ENCODE peak calls at places on chromosomes 13 and 19, in four cellular contexts. One of them, this sample, is unnamed.

GRCh38 chr13:29573190-29573589 is 22.3 kb downstream of the SLC7A1 start:
- DNase-seq in OCI-LY7: peak
- DNase-seq in stomach: peak
- DNase-seq in sigmoid colon: peak
- DNase-seq in this sample: no peak

GRCh38 chr19:29445246-29445645 is 80.5 kb upstream of the VSTM2B start:
- DNase-seq in sigmoid colon: no peak
- DNase-seq in OCI-LY7: no peak
- DNase-seq in stomach: no peak
- DNase-seq in this sample: no peak

GRCh38 chr13:44843403-44843802 is 145.9 kb downstream of the NUFIP1 start:
- DNase-seq in stomach: no peak
- DNase-seq in sigmoid colon: no peak
- DNase-seq in OCI-LY7: no peak
- DNase-seq in this sample: no peak

GRCh38 chr13:105008606-105009005 is 1526.9 kb downstream of the EFNB2 start:
- DNase-seq in OCI-LY7: no peak
- DNase-seq in stomach: no peak
- DNase-seq in sigmoid colon: no peak
- DNase-seq in this sample: no peak

GRCh38 chr13:47256618-47257017 is 359.8 kb upstream of the HTR2A start:
- DNase-seq in stomach: no peak
- DNase-seq in sigmoid colon: no peak
- DNase-seq in OCI-LY7: no peak
- DNase-seq in this sample: no peak

GRCh38 chr19:8487137-8487851 is 15.1 kb downstream of the PRAM1 start:
- DNase-seq in sigmoid colon: no peak
- DNase-seq in stomach: no peak
- DNase-seq in OCI-LY7: no peak
- DNase-seq in this sample: no peak

GRCh38 chr13:50981686-50982085 is 72.1 kb downstream of the RNASEH2B start:
- DNase-seq in sigmoid colon: no peak
- DNase-seq in OCI-LY7: no peak
- DNase-seq in stomach: no peak
- DNase-seq in this sample: no peak

GRCh38 chr13:36026556-36026955 is 104.6 kb downstream of the DCLK1 start:
- DNase-seq in OCI-LY7: no peak
- DNase-seq in sigmoid colon: no peak
- DNase-seq in stomach: no peak
- DNase-seq in this sample: no peak

GRCh38 chr13:77002590-77003190 is 10.8 kb downstream of the CLN5 start:
- DNase-seq in OCI-LY7: peak
- DNase-seq in stomach: no peak
- DNase-seq in sigmoid colon: no peak
- DNase-seq in this sample: no peak

GRCh38 chr19:37966211-37967072 is 59.4 kb downstream of the SIPA1L3 start:
- DNase-seq in stomach: no peak
- DNase-seq in sigmoid colon: no peak
- DNase-seq in OCI-LY7: no peak
- DNase-seq in this sample: no peak

GRCh38 chr13:20241593-20241992 is 9.5 kb upstream of the GJB6 start:
- DNase-seq in OCI-LY7: no peak
- DNase-seq in stomach: no peak
- DNase-seq in sigmoid colon: no peak
- DNase-seq in this sample: no peak

GRCh38 chr19:55559684-55560083 is 14.3 kb upstream of the SBK3 start:
- DNase-seq in stomach: no peak
- DNase-seq in OCI-LY7: no peak
- DNase-seq in sigmoid colon: no peak
- DNase-seq in this sample: no peak

GRCh38 chr13:20118268-20119140 is 42.3 kb downstream of the GJA3 start:
- DNase-seq in OCI-LY7: no peak
- DNase-seq in stomach: peak
- DNase-seq in sigmoid colon: peak
- DNase-seq in this sample: no peak

GRCh38 chr13:46926856-46927625 is 30.2 kb upstream of the HTR2A start:
- DNase-seq in OCI-LY7: no peak
- DNase-seq in stomach: no peak
- DNase-seq in sigmoid colon: no peak
- DNase-seq in this sample: no peak

GRCh38 chr13:102402292-102402691 is 444 bp upstream of the FGF14 start:
- DNase-seq in sigmoid colon: peak
- DNase-seq in OCI-LY7: no peak
- DNase-seq in stomach: no peak
- DNase-seq in this sample: peak

GRCh38 chr13:44299544-44299943 is 74.1 kb upstream of the SERP2 start:
- DNase-seq in OCI-LY7: no peak
- DNase-seq in stomach: no peak
- DNase-seq in sigmoid colon: no peak
- DNase-seq in this sample: no peak

GRCh38 chr19:4843647-4843965 is 12.1 kb upstream of the TICAM1 start:
- DNase-seq in stomach: no peak
- DNase-seq in sigmoid colon: no peak
- DNase-seq in OCI-LY7: no peak
- DNase-seq in this sample: no peak

GRCh38 chr19:12642506-12642905 is 24.0 kb downstream of the MAN2B1 start:
- DNase-seq in stomach: no peak
- DNase-seq in sigmoid colon: no peak
- DNase-seq in OCI-LY7: no peak
- DNase-seq in this sample: no peak

GRCh38 chr19:36254848-36255247 is 39.9 kb downstream of the ZNF146 start:
- DNase-seq in sigmoid colon: no peak
- DNase-seq in OCI-LY7: no peak
- DNase-seq in stomach: no peak
- DNase-seq in this sample: no peak

GRCh38 chr19:3783660-3784584 is 2.3 kb downstream of the MATK start:
- DNase-seq in stomach: no peak
- DNase-seq in sigmoid colon: no peak
- DNase-seq in OCI-LY7: no peak
- DNase-seq in this sample: no peak

GRCh38 chr13:84418041-84418440 is 535.8 kb upstream of the SLITRK1 start:
- DNase-seq in sigmoid colon: no peak
- DNase-seq in stomach: no peak
- DNase-seq in OCI-LY7: no peak
- DNase-seq in this sample: no peak

GRCh38 chr13:97423300-97424045 is 10.5 kb upstream of the RAP2A start:
- DNase-seq in sigmoid colon: no peak
- DNase-seq in stomach: no peak
- DNase-seq in OCI-LY7: no peak
- DNase-seq in this sample: no peak

GRCh38 chr13:91722267-91722884 is 324.0 kb downstream of the GPC5 start:
- DNase-seq in OCI-LY7: peak
- DNase-seq in sigmoid colon: no peak
- DNase-seq in stomach: no peak
- DNase-seq in this sample: no peak

GRCh38 chr19:3625996-3626472 is 556 bp downstream of the CACTIN start:
- DNase-seq in stomach: no peak
- DNase-seq in OCI-LY7: no peak
- DNase-seq in sigmoid colon: no peak
- DNase-seq in this sample: no peak

GRCh38 chr13:110334841-110335490 is 27.9 kb downstream of the COL4A2 start:
- DNase-seq in stomach: no peak
- DNase-seq in sigmoid colon: no peak
- DNase-seq in OCI-LY7: no peak
- DNase-seq in this sample: no peak

GRCh38 chr19:12783849-12784393 is 7.4 kb upstream of the JUNB start:
- DNase-seq in stomach: no peak
- DNase-seq in sigmoid colon: no peak
- DNase-seq in OCI-LY7: no peak
- DNase-seq in this sample: peak

GRCh38 chr19:19276386-19276785 is 3.3 kb upstream of the TM6SF2 start:
- DNase-seq in sigmoid colon: no peak
- DNase-seq in OCI-LY7: no peak
- DNase-seq in stomach: no peak
- DNase-seq in this sample: no peak

GRCh38 chr13:105616313-105617075 is 919.0 kb downstream of the EFNB2 start:
- DNase-seq in OCI-LY7: no peak
- DNase-seq in sigmoid colon: no peak
- DNase-seq in stomach: no peak
- DNase-seq in this sample: no peak

GRCh38 chr19:5897189-5897969 is 6.2 kb downstream of the NDUFA11 start:
- DNase-seq in OCI-LY7: no peak
- DNase-seq in stomach: no peak
- DNase-seq in sigmoid colon: no peak
- DNase-seq in this sample: no peak
- TF ChIP-seq CTCF in OCI-LY7: peak
- TF ChIP-seq CTCF in stomach: no peak
- TF ChIP-seq CTCF in sigmoid colon: no peak
- TF ChIP-seq CTCF in this sample: no peak

DNA sequence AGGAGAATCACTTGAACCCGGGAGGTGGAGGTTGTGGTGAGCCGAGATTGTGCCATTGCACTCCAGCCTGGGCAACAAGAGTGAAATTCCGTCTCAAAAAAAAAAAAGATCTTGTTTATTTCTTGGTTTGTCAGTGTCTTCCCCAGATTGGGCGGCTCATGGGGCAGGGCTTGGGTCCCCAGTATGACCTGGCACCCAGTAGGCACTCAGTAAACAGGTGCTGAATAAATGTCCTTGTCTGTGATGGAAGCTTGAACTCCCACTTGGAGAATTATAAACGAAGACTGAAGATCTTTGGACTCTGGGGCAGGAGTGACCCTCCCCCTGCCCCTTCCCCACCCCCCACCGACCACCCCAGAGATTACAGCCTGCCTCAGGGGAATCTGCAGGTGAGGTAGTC is 9.9 kb upstream of the FUT5 start:
- DNase-seq in sigmoid colon: no peak
- DNase-seq in OCI-LY7: no peak
- DNase-seq in stomach: no peak
- DNase-seq in this sample: no peak
- H3K27ac ChIP-seq in sigmoid colon: peak
- H3K27ac ChIP-seq in OCI-LY7: no peak
- H3K27ac ChIP-seq in stomach: peak
- H3K27ac ChIP-seq in this sample: no peak

DNA sequence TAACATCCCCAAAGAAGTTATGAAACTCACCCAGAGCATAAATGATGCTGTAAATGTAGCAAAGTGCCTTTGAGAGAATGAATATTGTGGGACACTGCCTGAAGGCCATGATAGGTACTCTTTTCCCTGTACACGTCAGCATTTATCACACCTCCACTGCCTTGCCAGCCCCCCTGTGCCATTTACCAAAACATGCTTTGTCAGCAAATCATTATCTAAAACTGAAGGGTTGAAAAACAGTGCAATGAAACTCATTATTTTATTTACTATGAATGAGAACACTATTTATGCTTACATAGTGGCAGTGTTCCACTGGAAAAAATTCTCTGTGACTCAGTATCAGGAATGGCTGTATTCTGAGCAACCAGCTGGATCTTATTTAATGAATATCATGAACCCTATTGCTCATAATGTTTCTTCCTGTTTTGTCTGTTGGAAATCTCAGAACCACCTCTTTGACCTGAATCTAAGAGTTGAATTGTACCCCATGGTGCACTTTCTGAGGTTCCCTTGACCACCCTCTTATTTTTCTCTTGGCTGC is 564.1 kb downstream of the DCT start:
- DNase-seq in OCI-LY7: no peak
- DNase-seq in stomach: no peak
- DNase-seq in sigmoid colon: no peak
- DNase-seq in this sample: no peak
- TF ChIP-seq CTCF in OCI-LY7: no peak
- TF ChIP-seq CTCF in stomach: no peak
- TF ChIP-seq CTCF in sigmoid colon: no peak
- TF ChIP-seq CTCF in this sample: no peak

DNA sequence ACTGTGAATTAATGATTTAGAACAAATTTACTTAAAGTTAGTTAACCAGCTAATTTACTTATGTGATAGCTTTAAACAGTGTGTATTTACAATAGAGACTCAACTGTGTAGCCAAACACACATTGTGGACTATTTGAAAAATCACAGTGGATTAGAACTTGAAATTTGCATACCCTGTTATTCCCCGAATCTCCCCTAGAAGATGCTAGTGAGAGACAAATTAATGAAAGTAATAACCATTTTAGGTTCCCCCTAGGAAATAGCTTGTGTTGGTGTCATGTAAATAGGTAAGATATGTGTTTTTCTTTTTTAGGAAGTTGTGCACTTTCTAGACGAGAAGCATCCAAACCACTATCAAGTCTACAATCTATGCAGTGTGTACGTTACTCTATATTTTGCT is 98.5 kb downstream of the C1QTNF9 start:
- DNase-seq in stomach: no peak
- DNase-seq in OCI-LY7: no peak
- DNase-seq in sigmoid colon: no peak
- DNase-seq in this sample: no peak
- H3K27ac ChIP-seq in stomach: no peak
- H3K27ac ChIP-seq in OCI-LY7: no peak
- H3K27ac ChIP-seq in sigmoid colon: no peak
- H3K27ac ChIP-seq in this sample: no peak

This sample was measured in ascending aorta.